ENCODE peak calls at places on chromosomes 7 and 10, in nine cellular contexts. J is transverse colon, F is SJSA1, Y is endodermal cell, Q is fibroblast of lung, N is uterus, H is cardiac muscle cell, R is mesendoderm, L is upper lobe of right lung. O is an unnamed sample.

GRCh38 chr7:27151341-27151944 is 940 bp downstream of the HOXA3 start:
- DNase-seq in J (no peak), F (no peak), Y (no peak), Q (no peak), N (peak; percentile 53), H (no peak), R (no peak), L (peak; percentile 64), O (no peak)

GRCh38 chr10:102231357-102232318 is 5.5 kb downstream of the ELOVL3 start:
- DNase-seq in J (peak; percentile 72), F (peak; percentile 32), Y (peak; percentile 90), Q (no peak), N (no peak), H (peak; percentile 52), R (peak; percentile 70), L (peak; percentile 86), O (no peak)

GRCh38 chr10:4086041-4086886 is 301.3 kb upstream of the KLF6 start:
- DNase-seq in J (no peak), F (peak; percentile 33), Y (no peak), Q (peak; percentile 39), N (no peak), H (peak; percentile 31), R (no peak), L (no peak), O (no peak)

GRCh38 chr7:135369405-135369804 is 135.8 kb downstream of the STRA8 start:
- DNase-seq in J (no peak), F (no peak), Y (no peak), Q (no peak), N (no peak), H (no peak), R (no peak), L (no peak), O (no peak)

GRCh38 chr10:58651040-58651439 is 138.4 kb downstream of the BICC1 start:
- DNase-seq in J (no peak), F (peak; percentile 74), Y (no peak), Q (peak; percentile 89), N (no peak), H (no peak), R (no peak), L (no peak), O (no peak)

GRCh38 chr10:130432850-130433249 is 296.7 kb downstream of the GLRX3 start:
- DNase-seq in J (no peak), F (no peak), Y (peak; percentile 17), Q (no peak), N (no peak), H (no peak), R (no peak), L (no peak), O (no peak)

GRCh38 chr7:124992881-124993562 is 63.4 kb upstream of the POT1 start:
- DNase-seq in J (no peak), F (peak; percentile 85), Y (no peak), Q (peak; percentile 95), N (no peak), H (no peak), R (peak; percentile 74), L (no peak), O (peak; percentile 96)

GRCh38 chr10:129772472-129773358 is 191.4 kb downstream of the EBF3 start:
- DNase-seq in J (no peak), F (no peak), Y (peak; percentile 31), Q (no peak), N (no peak), H (no peak), R (no peak), L (peak; percentile 46), O (no peak)

GRCh38 chr7:102991540-102992214 is 78.9 kb downstream of the LRRC17 start:
- DNase-seq in J (peak; percentile 47), F (peak; percentile 66), Y (no peak), Q (peak; percentile 100), N (no peak), H (no peak), R (no peak), L (no peak), O (peak; percentile 89)

GRCh38 chr10:70323697-70324340 is 40.0 kb upstream of the NPFFR1 start:
- DNase-seq in J (no peak), F (no peak), Y (peak; percentile 80), Q (no peak), N (no peak), H (no peak), R (peak; percentile 49), L (no peak), O (no peak)

GRCh38 chr7:911791-912480 is 35.6 kb downstream of the GET4 start:
- DNase-seq in J (no peak), F (no peak), Y (no peak), Q (no peak), N (no peak), H (no peak), R (no peak), L (no peak), O (no peak)

DNA sequence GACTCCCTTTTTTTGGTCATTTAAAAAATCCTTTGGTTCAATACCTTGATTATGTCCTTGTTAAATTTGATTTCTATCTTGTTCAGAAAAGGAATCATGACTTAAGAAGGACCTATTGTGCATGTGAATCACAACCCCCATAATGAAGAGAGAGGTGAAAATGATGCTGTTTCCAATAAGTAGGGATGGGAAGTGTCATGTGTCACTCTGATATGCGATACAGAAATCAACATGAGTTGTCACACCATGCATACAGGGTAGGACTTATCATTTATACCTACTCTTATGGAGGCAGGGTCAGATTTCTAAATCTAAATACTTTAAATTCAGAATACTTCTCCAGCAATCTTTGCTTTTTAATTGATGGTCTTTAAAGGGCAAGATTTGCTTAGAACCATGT is 19.4 kb upstream of the DLX6 start:
- DNase-seq in J (no peak), F (no peak), Y (no peak), Q (no peak), N (no peak), H (no peak), R (no peak), L (no peak), O (no peak)
- H3K4me1 ChIP-seq in J (no peaks in the 10 kb centered on the region), F (peaks cover 6% of the 10 kb centered on the region), Y (no peaks in the 10 kb centered on the region), Q (no peaks in the 10 kb centered on the region), N (no peaks in the 10 kb centered on the region), H (no peaks in the 10 kb centered on the region), R (peaks cover 2% of the 10 kb centered on the region), L (no peaks in the 10 kb centered on the region), O (peaks cover 10% of the 10 kb centered on the region)

GRCh38 chr7:30252885-30253795 is 31.3 kb upstream of the ZNRF2 start:
- DNase-seq in J (peak; percentile 62), F (peak; percentile 18), Y (no peak), Q (peak; percentile 55), N (no peak), H (peak; percentile 95), R (no peak), L (peak; percentile 84), O (peak; percentile 60)

GRCh38 chr7:30247546-30248386 is 36.6 kb upstream of the ZNRF2 start:
- DNase-seq in J (no peak), F (no peak), Y (no peak), Q (no peak), N (no peak), H (no peak), R (no peak), L (no peak), O (no peak)

GRCh38 chr7:30249316-30249715 is 35.1 kb upstream of the ZNRF2 start:
- DNase-seq in J (no peak), F (no peak), Y (no peak), Q (no peak), N (no peak), H (no peak), R (no peak), L (no peak), O (no peak)

GRCh38 chr7:30251708-30252329 is 32.6 kb upstream of the ZNRF2 start:
- DNase-seq in J (no peak), F (no peak), Y (no peak), Q (peak; percentile 20), N (no peak), H (no peak), R (no peak), L (no peak), O (no peak)

DNA sequence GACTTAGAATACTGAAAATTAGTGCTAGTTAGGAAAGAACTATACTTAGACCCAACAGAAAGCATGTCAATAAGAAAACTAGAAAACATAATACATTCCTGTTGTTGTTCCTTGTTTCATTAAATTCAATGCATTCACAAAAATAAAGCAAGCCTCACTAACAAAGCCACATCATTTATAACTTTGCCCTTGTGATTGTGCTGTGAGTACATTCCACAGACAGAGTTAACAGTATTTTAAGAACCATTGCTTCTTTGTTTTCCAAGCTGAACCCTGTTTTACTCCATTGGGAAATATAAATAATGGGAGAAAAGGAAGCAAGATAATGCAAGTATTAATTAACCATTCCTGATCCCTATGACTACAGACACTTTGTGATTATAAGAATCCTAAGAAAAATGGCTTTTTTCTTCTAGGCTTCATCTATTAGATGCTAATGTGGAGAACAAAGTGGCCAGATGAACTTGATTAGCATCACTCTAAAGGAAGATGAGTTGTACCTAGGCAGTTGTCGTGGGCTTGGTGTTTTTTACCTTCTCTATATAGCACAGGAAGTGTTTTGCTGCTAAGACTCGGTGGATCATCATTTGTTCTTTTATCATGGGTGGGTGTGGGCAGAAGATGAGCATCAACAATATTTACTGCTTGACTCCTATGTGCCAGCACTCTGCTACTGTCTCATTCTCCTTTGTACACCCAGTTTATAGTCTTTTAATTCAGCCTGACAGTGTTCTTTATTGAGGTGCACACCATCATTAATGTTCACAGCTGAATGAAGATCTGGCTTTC is 34.2 kb upstream of the ZNRF2 start:
- DNase-seq in J (no peak), F (no peak), Y (no peak), Q (no peak), N (no peak), H (no peak), R (no peak), L (no peak), O (no peak)
- H3K4me1 ChIP-seq in J (peaks cover 18% of the 10 kb centered on the region), F (peaks cover 8% of the 10 kb centered on the region), Y (peaks cover 8% of the 10 kb centered on the region), Q (no peaks in the 10 kb centered on the region), N (no peaks in the 10 kb centered on the region), H (peaks cover 61% of the 10 kb centered on the region), R (no peaks in the 10 kb centered on the region), L (peaks cover 13% of the 10 kb centered on the region), O (peaks cover 15% of the 10 kb centered on the region)

DNA sequence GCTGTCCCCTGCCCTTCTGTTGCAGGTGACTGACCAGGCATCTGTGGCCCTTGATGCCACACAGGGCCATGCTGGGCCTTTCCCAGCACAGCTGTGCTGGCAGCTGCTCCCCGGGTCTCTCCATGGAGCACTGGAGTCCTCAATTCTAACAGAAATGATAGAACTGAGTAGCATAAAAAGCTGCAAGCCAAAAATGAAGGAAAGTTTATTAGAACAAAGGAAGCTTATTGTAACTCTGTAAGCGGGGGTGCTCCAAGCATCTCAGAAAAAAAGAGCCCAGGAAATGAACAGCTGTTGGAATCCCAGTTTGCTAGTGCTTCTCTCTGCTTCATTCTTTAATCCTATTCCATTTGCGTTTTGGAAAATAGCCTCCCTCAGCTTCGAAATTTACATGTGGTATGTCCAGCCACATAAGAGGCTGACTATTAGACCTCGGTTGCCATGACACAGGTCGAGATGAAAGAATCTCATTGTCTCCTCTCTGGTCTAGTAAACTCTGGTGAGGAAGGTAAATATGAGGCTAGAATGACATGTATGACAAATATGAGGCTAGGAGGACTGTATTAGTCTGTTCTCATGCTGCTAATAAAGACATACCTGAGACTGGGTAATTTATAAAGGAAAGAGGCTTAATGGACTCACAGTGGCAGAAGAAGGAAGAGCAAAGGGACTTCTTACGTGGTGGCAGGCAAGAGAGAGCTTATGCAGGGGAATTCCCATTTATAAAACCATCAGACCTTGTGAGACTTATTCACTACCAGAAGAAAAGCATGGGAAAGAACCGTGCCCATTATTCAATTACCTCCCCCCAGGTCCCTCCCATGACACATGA is 23.7 kb downstream of the EPDR1 start:
- DNase-seq in J (no peak), F (peak; percentile 4), Y (no peak), Q (peak; percentile 24), N (no peak), H (no peak), R (no peak), L (no peak), O (no peak)
- H3K4me1 ChIP-seq in J (no peaks in the 10 kb centered on the region), F (peaks cover 30% of the 10 kb centered on the region), Y (no peaks in the 10 kb centered on the region), Q (peaks cover 8% of the 10 kb centered on the region), N (no peaks in the 10 kb centered on the region), H (peaks cover 39% of the 10 kb centered on the region), R (no peaks in the 10 kb centered on the region), L (peaks cover 6% of the 10 kb centered on the region), O (no peaks in the 10 kb centered on the region)

GRCh38 chr7:39567294-39567693 is 1.1 kb downstream of the YAE1 start:
- DNase-seq in J (no peak), F (no peak), Y (no peak), Q (peak; percentile 45), N (no peak), H (no peak), R (no peak), L (no peak), O (no peak)
- H3K4me1 ChIP-seq in J (peaks cover 14% of the 10 kb centered on the region), F (peaks cover 7% of the 10 kb centered on the region), Y (no peaks in the 10 kb centered on the region), Q (no peaks in the 10 kb centered on the region), N (no peaks in the 10 kb centered on the region), H (peaks cover 8% of the 10 kb centered on the region), R (peaks cover 2% of the 10 kb centered on the region), L (peaks cover 7% of the 10 kb centered on the region), O (peaks cover 18% of the 10 kb centered on the region)

O was measured in PC-9.